ENCODE peak calls at places on chromosomes 1 and 21, in seven cellular contexts. L is brain microvascular endothelial cell, E is astrocyte, A is cardiac fibroblast, T is spleen, J is ovary, I is prostate gland. H is an unnamed sample.
A peak's percentile ranks its signal among the peaks of the same experiment; 100 is the strongest.

GRCh38 chr1:108592030-108592759 is 32.3 kb downstream of the EEIG2 start:
- DNase-seq in L (no peak), E (no peak), A (peak; percentile 38), T (no peak), J (no peak), I (no peak), H (no peak)

GRCh38 chr1:198584163-198584562 is 43.7 kb upstream of the ATP6V1G3 start:
- DNase-seq in L (no peak), E (no peak), A (no peak), T (no peak), J (no peak), I (no peak), H (no peak)

GRCh38 chr1:190507357-190507756 is 29.7 kb upstream of the BRINP3 start:
- DNase-seq in L (no peak), E (no peak), A (no peak), T (no peak), J (no peak), I (no peak), H (no peak)

GRCh38 chr1:239955431-239955830 is 136.3 kb upstream of the FMN2 start:
- DNase-seq in L (no peak), E (no peak), A (no peak), T (no peak), J (no peak), I (no peak), H (no peak)

GRCh38 chr1:8061210-8061609 is 35.1 kb upstream of the ERRFI1 start:
- DNase-seq in L (peak; percentile 97), E (peak; percentile 98), A (peak; percentile 94), T (no peak), J (no peak), I (peak; percentile 83), H (peak; percentile 98)

GRCh38 chr1:1060281-1061000 is 13.7 kb downstream of the RNF223 start:
- DNase-seq in L (no peak), E (no peak), A (no peak), T (no peak), J (no peak), I (no peak), H (no peak)

GRCh38 chr1:101918277-101918676 is 78.4 kb downstream of the OLFM3 start:
- DNase-seq in L (no peak), E (no peak), A (no peak), T (no peak), J (no peak), I (no peak), H (no peak)

GRCh38 chr1:33407339-33407738 is 23.6 kb downstream of the PHC2 start:
- DNase-seq in L (no peak), E (no peak), A (no peak), T (no peak), J (no peak), I (no peak), H (no peak)

GRCh38 chr1:27430903-27431653 is 38.7 kb downstream of the GPR3 start:
- DNase-seq in L (peak; percentile 6), E (peak; percentile 23), A (peak; percentile 53), T (no peak), J (no peak), I (peak; percentile 23), H (no peak)

GRCh38 chr1:244010191-244010590 is 40.9 kb upstream of the ZBTB18 start:
- DNase-seq in L (no peak), E (peak; percentile 45), A (no peak), T (no peak), J (no peak), I (no peak), H (peak; percentile 10)

GRCh38 chr1:119409731-119410130 is 5.2 kb upstream of the HSD3B2 start:
- DNase-seq in L (no peak), E (peak; percentile 58), A (peak; percentile 29), T (no peak), J (no peak), I (no peak), H (no peak)

GRCh38 chr1:10975567-10976326 is 36.7 kb upstream of the TARDBP start:
- DNase-seq in L (peak; percentile 57), E (peak; percentile 83), A (peak; percentile 74), T (no peak), J (no peak), I (peak; percentile 74), H (peak; percentile 71)

GRCh38 chr1:21451212-21451611 is 11.3 kb downstream of the NBPF3 start:
- DNase-seq in L (no peak), E (peak; percentile 84), A (peak; percentile 65), T (no peak), J (no peak), I (no peak), H (no peak)

GRCh38 chr1:11326070-11326469 is 53.1 kb downstream of the UBIAD1 start:
- DNase-seq in L (no peak), E (no peak), A (no peak), T (no peak), J (no peak), I (no peak), H (no peak)

GRCh38 chr1:100704473-100704872 is 15.1 kb upstream of the VCAM1 start:
- DNase-seq in L (no peak), E (no peak), A (no peak), T (no peak), J (no peak), I (no peak), H (no peak)

GRCh38 chr1:155242805-155243358 is 12.4 kb downstream of the ENTREP3 start:
- DNase-seq in L (no peak), E (no peak), A (peak; percentile 37), T (no peak), J (no peak), I (no peak), H (no peak)

GRCh38 chr21:37912616-37913015 is 3.6 kb downstream of the KCNJ6 start:
- DNase-seq in L (no peak), E (no peak), A (no peak), T (no peak), J (no peak), I (no peak), H (no peak)

GRCh38 chr1:165481820-165482532 is 37.0 kb upstream of the RXRG start:
- DNase-seq in L (peak; percentile 81), E (peak; percentile 75), A (peak; percentile 67), T (no peak), J (peak; percentile 14), I (no peak), H (peak; percentile 96)

GRCh38 chr1:201485184-201485774 is 16.3 kb upstream of the PHLDA3 start:
- DNase-seq in L (no peak), E (no peak), A (no peak), T (no peak), J (no peak), I (no peak), H (no peak)

GRCh38 chr1:46133946-46134345 is 1.5 kb upstream of the PIK3R3 start:
- DNase-seq in L (no peak), E (no peak), A (no peak), T (no peak), J (no peak), I (no peak), H (no peak)

GRCh38 chr1:204345941-204346678 is 13.6 kb downstream of the PLEKHA6 start:
- DNase-seq in L (no peak), E (no peak), A (no peak), T (no peak), J (no peak), I (no peak), H (no peak)

GRCh38 chr1:151124763-151125403 is 21.5 kb downstream of the SEMA6C start:
- DNase-seq in L (no peak), E (no peak), A (no peak), T (no peak), J (no peak), I (no peak), H (no peak)
- TF ChIP-seq CTCF in L (no peak), E (no peak), A (no peak), T (no peak), J (no peak), I (no peak), H (no peak)

GRCh38 chr1:2497891-2498290 is 21.8 kb downstream of the PLCH2 start:
- DNase-seq in L (no peak), E (no peak), A (no peak), T (no peak), J (no peak), I (no peak), H (no peak)

GRCh38 chr1:2495546-2495945 is 19.5 kb downstream of the PLCH2 start:
- DNase-seq in L (no peak), E (no peak), A (no peak), T (no peak), J (no peak), I (no peak), H (no peak)

GRCh38 chr1:2495026-2495425 is 18.9 kb downstream of the PLCH2 start:
- DNase-seq in L (no peak), E (no peak), A (no peak), T (no peak), J (no peak), I (no peak), H (no peak)

GRCh38 chr1:2496087-2496622 is 20.1 kb downstream of the PLCH2 start:
- DNase-seq in L (no peak), E (no peak), A (no peak), T (peak; percentile 90), J (no peak), I (no peak), H (no peak)

GRCh38 chr1:2496746-2497145 is 20.7 kb downstream of the PLCH2 start:
- DNase-seq in L (no peak), E (no peak), A (no peak), T (no peak), J (no peak), I (no peak), H (no peak)
- H3K4me3 ChIP-seq in L (no peak overlapping the region), E (no peak overlapping the region), A (no peak overlapping the region), T (no peak overlapping the region), J (no peak overlapping the region), I (no peak overlapping the region), H (no peak overlapping the region)

DNA sequence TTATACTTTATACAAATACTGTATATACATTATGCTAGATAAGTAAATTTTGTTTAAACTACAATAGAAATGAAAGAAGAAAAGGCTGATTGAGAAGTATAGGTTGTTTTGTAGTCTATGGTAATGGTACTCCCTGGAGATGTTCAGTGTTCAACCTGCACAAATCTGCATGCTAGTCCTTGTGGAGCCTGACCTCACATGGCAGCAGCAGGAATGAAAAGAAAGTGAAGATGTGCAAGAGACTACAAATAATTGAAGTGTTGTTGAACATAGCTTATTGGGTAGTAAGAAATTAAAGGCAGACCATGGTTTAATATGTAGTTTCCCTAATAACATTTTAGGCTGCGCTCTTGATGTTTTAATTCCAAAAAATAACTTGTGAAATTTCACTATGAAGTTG is 201.2 kb downstream of the TGFB2 start:
- DNase-seq in L (peak; percentile 37), E (no peak), A (peak; percentile 25), T (no peak), J (no peak), I (no peak), H (no peak)
- TF ChIP-seq CTCF in L (peak; percentile 4), E (no peak), A (peak; percentile 18), T (no peak), J (no peak), I (no peak), H (no peak)

GRCh38 chr1:112997781-112998180 is 41.8 kb upstream of the SLC16A1 start:
- DNase-seq in L (no peak), E (peak; percentile 6), A (peak; percentile 62), T (no peak), J (no peak), I (no peak), H (no peak)

GRCh38 chr1:112991721-112992120 is 35.7 kb upstream of the SLC16A1 start:
- DNase-seq in L (no peak), E (no peak), A (peak; percentile 13), T (no peak), J (no peak), I (no peak), H (peak; percentile 74)

GRCh38 chr1:112998592-112999235 is 42.7 kb upstream of the SLC16A1 start:
- DNase-seq in L (peak; percentile 80), E (peak; percentile 72), A (peak; percentile 98), T (no peak), J (peak; percentile 50), I (no peak), H (peak; percentile 85)

GRCh38 chr1:112992780-112993179 is 36.8 kb upstream of the SLC16A1 start:
- DNase-seq in L (no peak), E (no peak), A (no peak), T (no peak), J (no peak), I (no peak), H (no peak)

GRCh38 chr1:112995890-112996289 is 39.9 kb upstream of the SLC16A1 start:
- DNase-seq in L (no peak), E (peak; percentile 20), A (peak; percentile 39), T (no peak), J (no peak), I (no peak), H (peak; percentile 85)
- H3K4me3 ChIP-seq in L (no peak overlapping the region), E (no peak overlapping the region), A (no peak overlapping the region), T (no peak overlapping the region), J (no peak overlapping the region), I (no peak overlapping the region), H (no peak overlapping the region)

H was measured in bronchial epithelial cell.